ENCODE peak calls at places on chromosomes 7 and 10, in ten cellular contexts. K is lung, P is dorsolateral prefrontal cortex, Z is G401, B is caudate nucleus, S is AG08396, O is iris pigment epithelial cell, Q is fibroblast of lung, R is A549, D is amniotic stem cell. W is an unnamed sample.

GRCh38 chr7:41964849-41965745 is 262.2 kb upstream of the INHBA start:
- DNase-seq in S (no peak), O (no peak), Q (no peak), Z (no peak), P (no peak), K (no peak), D (no peak), R (no peak), B (no peak), W (no peak)

GRCh38 chr7:128938524-128939074 is 872 bp downstream of the IRF5 start:
- DNase-seq in P (no peak), Z (no peak), B (no peak), S (no peak), K (no peak), R (no peak), O (no peak), Q (no peak), D (no peak), W (no peak)

GRCh38 chr7:122770943-122771342 is 68.2 kb upstream of the RNF148 start:
- DNase-seq in S (no peak), Z (no peak), R (no peak), D (no peak), B (no peak), Q (no peak), P (no peak), O (no peak), K (no peak), W (no peak)

GRCh38 chr7:140440593-140440992 is 36.7 kb downstream of the RAB19 start:
- DNase-seq in Q (no peak), R (no peak), S (no peak), Z (no peak), P (no peak), K (no peak), B (no peak), D (no peak), O (no peak), W (no peak)

GRCh38 chr7:87982163-87982562 is 48.1 kb downstream of the ADAM22 start:
- DNase-seq in R (no peak), Q (no peak), Z (no peak), D (no peak), S (no peak), O (no peak), P (no peak), B (no peak), K (no peak), W (no peak)

GRCh38 chr10:63767512-63767911 is 246.3 kb downstream of the REEP3 start:
- DNase-seq in S (no peak), Q (peak; percentile 55), K (no peak), B (no peak), O (peak; percentile 40), Z (no peak), D (no peak), R (no peak), P (no peak), W (no peak)

GRCh38 chr10:76311752-76312699 is 880.6 kb downstream of the LRMDA start:
- DNase-seq in Q (peak; percentile 20), P (no peak), O (no peak), S (peak; percentile 39), Z (no peak), B (no peak), D (no peak), K (no peak), R (peak; percentile 58), W (peak; percentile 21)

GRCh38 chr10:46228076-46229071 is 58.4 kb upstream of the ANTXRL start:
- DNase-seq in O (peak; percentile 67), Q (peak; percentile 59), R (peak; percentile 89), K (peak; percentile 68), D (peak; percentile 77), S (peak; percentile 86), Z (peak; percentile 49), P (peak; percentile 83), B (peak; percentile 55), W (no peak)

GRCh38 chr7:80775481-80775880 is 137.0 kb downstream of the CD36 start:
- DNase-seq in R (no peak), S (no peak), Q (no peak), K (no peak), P (no peak), Z (no peak), B (no peak), D (no peak), O (no peak), W (no peak)

GRCh38 chr10:35025916-35026315 is 64.2 kb downstream of the CUL2 start:
- DNase-seq in Z (no peak), O (peak; percentile 72), Q (peak; percentile 57), S (peak; percentile 52), K (no peak), P (no peak), B (no peak), D (peak; percentile 2), R (no peak), W (peak; percentile 26)

GRCh38 chr7:114856625-114857024 is 65.3 kb upstream of the MDFIC start:
- DNase-seq in Q (no peak), B (no peak), O (no peak), K (no peak), P (no peak), S (no peak), R (no peak), D (no peak), Z (no peak), W (no peak)

GRCh38 chr10:48274636-48275035 is at the start of gene FRMPD2:
- DNase-seq in K (no peak), R (no peak), D (no peak), Z (no peak), Q (no peak), P (no peak), S (no peak), O (no peak), B (no peak), W (no peak)

GRCh38 chr10:73609116-73609515 is 18.0 kb upstream of the USP54 start:
- DNase-seq in D (no peak), Z (no peak), R (no peak), S (no peak), O (no peak), K (no peak), P (no peak), B (no peak), Q (no peak), W (no peak)

GRCh38 chr10:97116534-97117162 is 69.1 kb downstream of the SLIT1 start:
- DNase-seq in P (no peak), B (no peak), R (no peak), K (no peak), S (no peak), D (no peak), Q (no peak), O (no peak), Z (peak; percentile 23), W (no peak)

GRCh38 chr7:68622500-68622899 is 975.8 kb upstream of the AUTS2 start:
- DNase-seq in R (no peak), Q (no peak), D (no peak), O (no peak), S (no peak), B (no peak), Z (no peak), P (no peak), K (no peak), W (no peak)

W was measured in SW 1271.